ENCODE peak calls at places on chromosomes 5 and 9, in five cellular contexts. R is T follicular helper cell; A is activated naive CD4-positive, alpha-beta T cell; L is hippocampal formation; N is stimulated activated CD4-positive, alpha-beta T cell treated with anti-CD3 and anti-CD28 coated beads, Interleukin-4, amount 100 ng/mL, for 1 hour. W is an unnamed sample.
A peak's percentile ranks its signal among the peaks of the same experiment; 100 is the strongest.

GRCh38 chr5:56175465-56175864 is 57.7 kb downstream of the ANKRD55 start:
- DNase-seq in N (no peak), A (no peak), R (no peak), L (no peak), W (no peak)

GRCh38 chr5:79613571-79613970 is 1.3 kb downstream of the TENT2 start:
- DNase-seq in L (no peak), R (no peak), N (no peak), A (no peak), W (no peak)

GRCh38 chr5:57986746-57987145 is 473.1 kb downstream of the PLK2 start:
- DNase-seq in R (no peak), L (peak; percentile 0), N (no peak), A (no peak), W (no peak)

GRCh38 chr5:88389248-88390006 is 120.8 kb upstream of the TMEM161B start:
- DNase-seq in R (no peak), L (no peak), N (no peak), A (no peak), W (no peak)

GRCh38 chr5:2565147-2565546 is 186.3 kb downstream of the IRX2 start:
- DNase-seq in L (no peak), R (no peak), N (no peak), A (no peak), W (no peak)

GRCh38 chr5:164801910-164802309 is 1296.5 kb downstream of the MAT2B start:
- DNase-seq in L (no peak), R (no peak), N (no peak), A (no peak), W (no peak)

GRCh38 chr9:81686614-81687520 is 2.5 kb downstream of the TLE1 start:
- DNase-seq in R (no peak), A (no peak), N (peak; percentile 30), L (peak; percentile 63), W (peak; percentile 82)

GRCh38 chr9:135804588-135805421 is 102.5 kb downstream of the CAMSAP1 start:
- DNase-seq in L (no peak), A (no peak), R (no peak), N (no peak), W (no peak)

GRCh38 chr5:42745856-42746255 is 10.8 kb upstream of the CCDC152 start:
- DNase-seq in A (no peak), R (no peak), N (no peak), L (no peak), W (no peak)

GRCh38 chr5:86971034-86971511 is 296.6 kb upstream of the RASA1 start:
- DNase-seq in A (no peak), R (no peak), L (no peak), N (no peak), W (peak; percentile 31)

GRCh38 chr5:123429993-123430392 is 6.8 kb upstream of the CEP120 start:
- DNase-seq in R (no peak), L (no peak), N (no peak), A (no peak), W (no peak)

GRCh38 chr5:147956842-147957223 is 50.5 kb upstream of the C5orf46 start:
- DNase-seq in N (no peak), A (no peak), R (no peak), L (no peak), W (no peak)

GRCh38 chr9:14349818-14350333 is 35.9 kb upstream of the NFIB start:
- DNase-seq in L (no peak), R (no peak), A (no peak), N (no peak), W (peak; percentile 61)

GRCh38 chr5:103587185-103587748 is 24.7 kb upstream of the NUDT12 start:
- DNase-seq in N (no peak), L (no peak), A (no peak), R (no peak), W (peak; percentile 16)

GRCh38 chr5:98768160-98769005 is 5.1 kb upstream of the RGMB start:
- DNase-seq in L (peak; percentile 67), A (no peak), N (peak; percentile 8), R (no peak), W (peak; percentile 82)

GRCh38 chr5:1748271-1748670 is 51.4 kb downstream of the MRPL36 start:
- DNase-seq in A (no peak), R (no peak), N (no peak), L (no peak), W (no peak)

W was measured in globus pallidus.